ENCODE peak calls at places on chromosomes 12 and 14, in four cellular contexts. H is stimulated activated CD4-positive, alpha-beta T cell treated with anti-CD3 and anti-CD28 coated beads, TNF-alpha, amount 100 ng/mL, for 4 hours; X is progenitor cell of endocrine pancreas; T is EH. A is an unnamed sample.

GRCh38 chr14:54773171-54774006 is 129.2 kb downstream of the GCH1 start:
- DNase-seq in H (peak; percentile 50), X (peak; percentile 49), T (peak; percentile 100), A (peak; percentile 84)

GRCh38 chr12:58189030-58189429 is 247.7 kb downstream of the ATP23 start:
- DNase-seq in H (no peak), X (no peak), T (no peak), A (no peak)

GRCh38 chr12:89138048-89138852 is 214.1 kb downstream of the DUSP6 start:
- DNase-seq in H (no peak), X (no peak), T (peak; percentile 66), A (no peak)

GRCh38 chr14:29271669-29272068 is 505.1 kb downstream of the FOXG1 start:
- DNase-seq in H (no peak), X (no peak), T (no peak), A (no peak)

GRCh38 chr14:28944605-28945004 is 178.0 kb downstream of the FOXG1 start:
- DNase-seq in H (no peak), X (no peak), T (no peak), A (no peak)

GRCh38 chr12:71281425-71281824 is 123.6 kb upstream of the TSPAN8 start:
- DNase-seq in H (no peak), X (no peak), T (no peak), A (no peak)

GRCh38 chr12:2800046-2800570 is 5.3 kb downstream of the FKBP4 start:
- DNase-seq in H (no peak), X (no peak), T (no peak), A (no peak)

GRCh38 chr12:100453953-100454352 is 19.7 kb upstream of the NR1H4 start:
- DNase-seq in H (no peak), X (no peak), T (no peak), A (no peak)

GRCh38 chr12:8890313-8891084 is 23.8 kb upstream of the PHC1 start:
- DNase-seq in H (peak; percentile 46), X (peak; percentile 74), T (peak; percentile 48), A (no peak)

GRCh38 chr14:91377700-91378652 is 39.6 kb downstream of the CCDC88C start:
- DNase-seq in H (no peak), X (no peak), T (peak; percentile 54), A (peak; percentile 82)

GRCh38 chr14:56310643-56311042 is 192.4 kb downstream of the PELI2 start:
- DNase-seq in H (no peak), X (no peak), T (peak; percentile 84), A (no peak)

GRCh38 chr12:69274861-69275260 is 35.5 kb downstream of the CPSF6 start:
- DNase-seq in H (no peak), X (no peak), T (peak; percentile 43), A (no peak)

GRCh38 chr12:107402041-107403022 is 283.3 kb upstream of the PWP1 start:
- DNase-seq in H (peak; percentile 41), X (peak; percentile 40), T (peak; percentile 64), A (no peak)

GRCh38 chr14:104394606-104394910 is 185.0 kb upstream of the C14orf180 start:
- DNase-seq in H (no peak), X (no peak), T (no peak), A (peak; percentile 78)

GRCh38 chr12:991350-992278 is 591 bp downstream of the ERC1 start:
- DNase-seq in H (no peak), X (peak; percentile 73), T (no peak), A (no peak)

GRCh38 chr12:131045705-131046460 is 92.2 kb downstream of the ADGRD1 start:
- DNase-seq in H (no peak), X (no peak), T (no peak), A (peak; percentile 67)

GRCh38 chr14:56342419-56342901 is 224.2 kb downstream of the PELI2 start:
- DNase-seq in H (no peak), X (no peak), T (peak; percentile 87), A (no peak)

GRCh38 chr12:128747441-128747840 is 76.3 kb downstream of the SLC15A4 start:
- DNase-seq in H (no peak), X (no peak), T (no peak), A (no peak)

GRCh38 chr12:25069221-25069620 is 120.3 kb upstream of the BCAT1 start:
- DNase-seq in H (no peak), X (no peak), T (no peak), A (no peak)

GRCh38 chr12:128918481-128918880 is 65.2 kb downstream of the GLT1D1 start:
- DNase-seq in H (no peak), X (no peak), T (no peak), A (no peak)

GRCh38 chr14:71852201-71852600 is 80.0 kb upstream of the RGS6 start:
- DNase-seq in H (no peak), X (no peak), T (peak; percentile 15), A (no peak)

GRCh38 chr14:55458800-55459577 is 18.6 kb upstream of the TBPL2 start:
- DNase-seq in H (no peak), X (no peak), T (peak; percentile 55), A (no peak)

GRCh38 chr12:68453876-68454275 is 121.7 kb upstream of the MDM1 start:
- DNase-seq in H (no peak), X (no peak), T (no peak), A (no peak)

GRCh38 chr12:11830298-11830937 is 180.9 kb downstream of the ETV6 start:
- DNase-seq in H (no peak), X (no peak), T (no peak), A (no peak)

GRCh38 chr14:88301381-88301780 is 21.7 kb downstream of the KCNK10 start:
- DNase-seq in H (no peak), X (no peak), T (no peak), A (no peak)

GRCh38 chr12:96121271-96121711 is 72.9 kb upstream of the ELK3 start:
- DNase-seq in H (no peak), X (no peak), T (no peak), A (no peak)

GRCh38 chr14:67133595-67134441 is 55.4 kb upstream of the GARIN2 start:
- DNase-seq in H (no peak), X (no peak), T (no peak), A (no peak)

GRCh38 chr12:124742111-124742510 is 121.6 kb downstream of the SCARB1 start:
- DNase-seq in H (no peak), X (no peak), T (no peak), A (no peak)

GRCh38 chr12:120041386-120042231 is 52.6 kb downstream of the BICDL1 start:
- DNase-seq in H (peak; percentile 4), X (no peak), T (no peak), A (no peak)

A was measured in spleen.